ENCODE peak calls at places on chromosomes 2 and 18, in seven cellular contexts. Q, D, P, G, C, M and L are unnamed samples.

GRCh38 chr2:197786010-197786877 is 1.1 kb upstream of the BOLL start:
- DNase-seq in D (peak), Q (peak), G (no peak), P (no peak), M (peak), C (peak), L (no peak)

GRCh38 chr2:205094031-205094430 is 548.8 kb downstream of the PARD3B start:
- DNase-seq in D (no peak), G (no peak), P (no peak), Q (no peak), M (no peak), C (no peak), L (no peak)

GRCh38 chr2:175309799-175310198 is 128.3 kb upstream of the ATP5MC3 start:
- DNase-seq in M (peak), P (no peak), Q (peak), G (peak), C (no peak), D (peak), L (peak)

GRCh38 chr2:106147159-106147558 is 46.9 kb downstream of the UXS1 start:
- DNase-seq in M (no peak), Q (no peak), D (peak), P (no peak), G (peak), C (no peak), L (peak)

GRCh38 chr2:217943379-217944321 is 59.1 kb downstream of the TNS1 start:
- DNase-seq in G (peak), M (no peak), C (peak), P (peak), Q (peak), D (peak), L (peak)

GRCh38 chr18:47983946-47984345 is 53.5 kb upstream of the SMAD2 start:
- DNase-seq in D (no peak), G (no peak), M (no peak), C (no peak), Q (no peak), P (no peak), L (no peak)

GRCh38 chr2:240564191-240564570 is 4.0 kb downstream of the DUSP28 start:
- DNase-seq in Q (peak), D (no peak), C (no peak), M (no peak), G (no peak), P (no peak), L (no peak)

GRCh38 chr2:53896864-53897263 is 37.1 kb upstream of the GPR75 start:
- DNase-seq in D (no peak), M (no peak), G (peak), Q (no peak), P (no peak), C (no peak), L (peak)

GRCh38 chr2:10097352-10098148 is 17.3 kb upstream of the CYS1 start:
- DNase-seq in P (peak), Q (peak), C (no peak), G (peak), D (peak), M (no peak), L (peak)

GRCh38 chr2:41955641-41956040 is 92.2 kb upstream of the PKDCC start:
- DNase-seq in P (no peak), G (no peak), M (no peak), C (no peak), D (no peak), Q (no peak), L (no peak)

GRCh38 chr2:74573747-74574562 is 19.4 kb downstream of the DOK1 start:
- DNase-seq in P (peak), D (no peak), G (peak), C (no peak), Q (no peak), M (no peak), L (peak)

GRCh38 chr2:69157441-69157840 is 144.5 kb downstream of the ANTXR1 start:
- DNase-seq in Q (no peak), M (no peak), C (no peak), G (no peak), P (peak), D (peak), L (no peak)

GRCh38 chr18:37422116-37422515 is 143.5 kb downstream of the CELF4 start:
- DNase-seq in C (no peak), M (no peak), P (no peak), Q (no peak), G (peak), D (peak), L (no peak)

GRCh38 chr2:72270556-72271275 is 123.1 kb upstream of the CYP26B1 start:
- DNase-seq in Q (no peak), C (no peak), G (no peak), D (no peak), P (no peak), M (no peak), L (no peak)

GRCh38 chr2:218060950-218061660 is 7.9 kb upstream of the RUFY4 start:
- DNase-seq in D (no peak), C (no peak), P (no peak), M (no peak), Q (no peak), G (no peak), L (no peak)

GRCh38 chr2:86393521-86394490 is 47.4 kb upstream of the KDM3A start:
- DNase-seq in D (no peak), M (no peak), P (no peak), C (no peak), G (no peak), Q (no peak), L (peak)
- H3K4ac ChIP-seq in D (no peak), M (no peak), P (no peak), C (no peak), G (no peak), Q (no peak), L (no peak)

GRCh38 chr2:138023976-138024375 is 59.7 kb downstream of the HNMT start:
- DNase-seq in P (no peak), D (no peak), Q (no peak), G (no peak), M (no peak), C (no peak), L (no peak)
- H2AK5ac ChIP-seq in P (no peak), D (no peak), Q (no peak), G (no peak), M (no peak), C (no peak), L (no peak)

GRCh38 chr2:122634920-122635319 is 879.5 kb downstream of the TSN start:
- DNase-seq in P (no peak), C (no peak), Q (no peak), G (no peak), D (no peak), M (no peak), L (no peak)
- H3K27ac ChIP-seq in P (no peak), C (no peak), Q (no peak), G (no peak), D (no peak), M (no peak), L (no peak)

GRCh38 chr18:10351221-10351795 is 103.1 kb upstream of the APCDD1 start:
- DNase-seq in P (no peak), D (no peak), C (no peak), G (no peak), Q (no peak), M (no peak), L (peak)

GRCh38 chr18:10352671-10353070 is 101.8 kb upstream of the APCDD1 start:
- DNase-seq in D (no peak), G (no peak), P (no peak), C (no peak), Q (no peak), M (no peak), L (no peak)

GRCh38 chr18:10354241-10354811 is 100.1 kb upstream of the APCDD1 start:
- DNase-seq in Q (no peak), M (no peak), G (peak), C (no peak), D (no peak), P (no peak), L (peak)

GRCh38 chr18:10351858-10352257 is 102.6 kb upstream of the APCDD1 start:
- DNase-seq in M (no peak), G (no peak), Q (no peak), C (no peak), P (no peak), D (no peak), L (no peak)

DNA sequence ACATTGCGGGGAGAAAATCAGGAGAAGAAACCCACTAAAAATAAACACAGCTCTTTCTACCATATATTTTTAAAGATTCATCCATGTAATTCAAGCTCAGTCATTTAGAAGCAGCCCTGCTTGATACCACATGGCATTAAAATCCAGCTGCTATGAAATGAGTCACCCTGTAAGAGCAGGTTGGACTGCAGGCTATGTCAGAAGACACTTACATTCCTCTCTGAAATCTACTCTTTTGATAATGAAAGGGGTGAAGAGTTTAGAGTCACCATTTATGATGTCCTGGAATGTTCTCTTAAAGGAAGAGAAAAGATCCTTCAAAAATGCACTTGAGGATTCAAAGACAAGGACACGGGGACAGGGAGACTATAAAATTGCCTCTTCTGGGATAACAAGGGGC is 100.6 kb upstream of the APCDD1 start:
- DNase-seq in D (no peak), Q (no peak), G (peak), M (no peak), C (no peak), P (no peak), L (peak)
- H3K4ac ChIP-seq in D (no peak), Q (no peak), G (no peak), M (no peak), C (no peak), P (no peak), L (peak)

GRCh38 chr18:3456686-3457069 is 6.7 kb downstream of the TGIF1 start:
- DNase-seq in M (no peak), Q (no peak), C (no peak), P (no peak), G (peak), D (no peak), L (no peak)

GRCh38 chr18:3458378-3458777 is 8.4 kb downstream of the TGIF1 start:
- DNase-seq in C (no peak), M (no peak), P (no peak), Q (no peak), G (peak), D (peak), L (peak)

GRCh38 chr18:3458952-3459853 is 9.2 kb downstream of the TGIF1 start:
- DNase-seq in G (peak), M (no peak), Q (no peak), P (no peak), D (no peak), C (no peak), L (peak)

GRCh38 chr18:3455938-3456685 is 6.1 kb downstream of the TGIF1 start:
- DNase-seq in C (no peak), G (peak), D (peak), P (no peak), M (no peak), Q (no peak), L (peak)

DNA sequence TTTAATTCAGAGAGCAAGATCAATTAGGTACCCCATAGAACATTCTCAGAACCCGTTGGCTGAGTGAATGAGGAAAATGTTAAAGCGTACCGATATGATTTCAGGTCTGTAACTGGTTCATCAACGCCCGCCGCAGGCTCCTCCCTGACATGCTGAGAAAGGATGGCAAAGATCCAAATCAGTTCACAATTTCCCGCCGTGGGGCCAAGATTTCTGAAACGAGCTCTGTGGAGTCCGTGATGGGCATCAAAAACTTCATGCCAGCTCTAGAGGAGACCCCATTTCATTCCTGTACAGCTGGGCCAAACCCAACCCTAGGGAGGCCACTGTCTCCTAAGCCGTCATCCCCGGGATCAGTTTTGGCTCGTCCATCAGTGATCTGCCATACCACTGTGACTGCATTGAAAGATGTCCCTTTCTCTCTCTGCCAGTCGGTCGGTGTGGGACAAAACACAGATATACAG is 7.3 kb downstream of the TGIF1 start:
- DNase-seq in M (no peak), G (no peak), D (no peak), Q (no peak), C (no peak), P (no peak), L (no peak)
- H2AK5ac ChIP-seq in M (no peak), G (no peak), D (no peak), Q (no peak), C (no peak), P (no peak), L (no peak)

GRCh38 chr2:27227501-27227900 is 10.3 kb downstream of the CAD start:
- DNase-seq in P (no peak), C (no peak), M (no peak), D (no peak), Q (no peak), G (no peak), L (no peak)
- H3K27ac ChIP-seq in P (no peak), C (no peak), M (no peak), D (no peak), Q (no peak), G (no peak), L (no peak)

GRCh38 chr2:130795431-130795830 is 40.1 kb downstream of the AMER3 start:
- DNase-seq in D (peak), C (no peak), Q (no peak), M (no peak), P (no peak), G (no peak), L (no peak)
- H3K4ac ChIP-seq in D (no peak), C (no peak), Q (no peak), M (no peak), P (no peak), G (no peak), L (no peak)